ENCODE peak calls at places on chromosomes 2 and 18, in four cellular contexts. One of them, this sample, is unnamed.
A peak's percentile ranks its signal among the peaks of the same experiment; 100 is the strongest.

GRCh38 chr18:10378688-10379465 is 75.6 kb upstream of the APCDD1 start:
- DNase-seq in K562: no peak
- DNase-seq in GM12878: no peak
- DNase-seq in HepG2: no peak
- DNase-seq in this sample: no peak

GRCh38 chr18:63377275-63377980 is 10.4 kb upstream of the KDSR start:
- DNase-seq in GM12878: no peak
- DNase-seq in K562: no peak
- DNase-seq in HepG2: no peak
- DNase-seq in this sample: no peak

GRCh38 chr18:32297851-32298250 is 108.0 kb downstream of the MEP1B start:
- DNase-seq in HepG2: no peak
- DNase-seq in K562: no peak
- DNase-seq in GM12878: no peak
- DNase-seq in this sample: no peak

GRCh38 chr2:172811027-172811426 is 75.4 kb downstream of the RAPGEF4 start:
- DNase-seq in HepG2: no peak
- DNase-seq in K562: no peak
- DNase-seq in GM12878: no peak
- DNase-seq in this sample: no peak

GRCh38 chr2:183037660-183038340 is 457 bp downstream of the NCKAP1 start:
- DNase-seq in GM12878: no peak
- DNase-seq in HepG2: peak; percentile 27
- DNase-seq in K562: peak; percentile 54
- DNase-seq in this sample: peak; percentile 39

GRCh38 chr2:227821043-227821942 is 7.7 kb downstream of the CCL20 start:
- DNase-seq in K562: no peak
- DNase-seq in GM12878: no peak
- DNase-seq in HepG2: peak; percentile 94
- DNase-seq in this sample: no peak

GRCh38 chr2:173150963-173151362 is 75.3 kb downstream of the MAP3K20 start:
- DNase-seq in K562: no peak
- DNase-seq in HepG2: no peak
- DNase-seq in GM12878: no peak
- DNase-seq in this sample: no peak

GRCh38 chr2:152336103-152336853 is 1.3 kb downstream of the FMNL2 start:
- DNase-seq in K562: no peak
- DNase-seq in HepG2: peak; percentile 41
- DNase-seq in GM12878: no peak
- DNase-seq in this sample: peak; percentile 43

GRCh38 chr2:128631698-128632490 is 313.2 kb upstream of the HS6ST1 start:
- DNase-seq in GM12878: no peak
- DNase-seq in K562: no peak
- DNase-seq in HepG2: no peak
- DNase-seq in this sample: no peak

GRCh38 chr2:120736202-120736954 is 710 bp downstream of the GLI2 start:
- DNase-seq in K562: no peak
- DNase-seq in GM12878: no peak
- DNase-seq in HepG2: no peak
- DNase-seq in this sample: no peak

GRCh38 chr2:240250985-240251847 is 110.8 kb upstream of the OTOS start:
- DNase-seq in K562: peak; percentile 87
- DNase-seq in GM12878: no peak
- DNase-seq in HepG2: peak; percentile 94
- DNase-seq in this sample: peak; percentile 27

GRCh38 chr2:147547425-147547824 is 297.4 kb upstream of the ACVR2A start:
- DNase-seq in K562: no peak
- DNase-seq in HepG2: no peak
- DNase-seq in GM12878: no peak
- DNase-seq in this sample: no peak

GRCh38 chr2:26706616-26707473 is 14.3 kb downstream of the KCNK3 start:
- DNase-seq in HepG2: no peak
- DNase-seq in K562: no peak
- DNase-seq in GM12878: no peak
- DNase-seq in this sample: no peak

GRCh38 chr2:8558096-8558495 is 123.8 kb upstream of the ID2 start:
- DNase-seq in GM12878: no peak
- DNase-seq in K562: no peak
- DNase-seq in HepG2: no peak
- DNase-seq in this sample: no peak

GRCh38 chr2:215269397-215270117 is 42.3 kb upstream of the ATIC start:
- DNase-seq in HepG2: peak; percentile 85
- DNase-seq in GM12878: peak; percentile 40
- DNase-seq in K562: peak; percentile 59
- DNase-seq in this sample: peak; percentile 67

GRCh38 chr18:79744625-79745024 is 53.1 kb upstream of the KCNG2 start:
- DNase-seq in GM12878: no peak
- DNase-seq in HepG2: no peak
- DNase-seq in K562: no peak
- DNase-seq in this sample: no peak

GRCh38 chr2:150587547-150588209 is 100.2 kb upstream of the RND3 start:
- DNase-seq in K562: no peak
- DNase-seq in GM12878: no peak
- DNase-seq in HepG2: no peak
- DNase-seq in this sample: peak; percentile 15

GRCh38 chr2:943821-944220 is 6.8 kb upstream of the SNTG2 start:
- DNase-seq in HepG2: no peak
- DNase-seq in K562: no peak
- DNase-seq in GM12878: no peak
- DNase-seq in this sample: no peak

GRCh38 chr2:56018202-56018601 is 94.6 kb upstream of the EFEMP1 start:
- DNase-seq in K562: no peak
- DNase-seq in GM12878: no peak
- DNase-seq in HepG2: no peak
- DNase-seq in this sample: no peak
- TF ChIP-seq FOXM1 in K562: no peak
- TF ChIP-seq FOXM1 in GM12878: no peak
- TF ChIP-seq FOXM1 in HepG2: no peak
- TF ChIP-seq FOXM1 in this sample: no peak

GRCh38 chr2:84741182-84741822 is 139.6 kb downstream of the TRABD2A start:
- DNase-seq in HepG2: peak; percentile 25
- DNase-seq in GM12878: no peak
- DNase-seq in K562: no peak
- DNase-seq in this sample: peak; percentile 35
- TF ChIP-seq SP1 in HepG2: no peak
- TF ChIP-seq SP1 in GM12878: no peak
- TF ChIP-seq SP1 in K562: no peak
- TF ChIP-seq SP1 in this sample: no peak

DNA sequence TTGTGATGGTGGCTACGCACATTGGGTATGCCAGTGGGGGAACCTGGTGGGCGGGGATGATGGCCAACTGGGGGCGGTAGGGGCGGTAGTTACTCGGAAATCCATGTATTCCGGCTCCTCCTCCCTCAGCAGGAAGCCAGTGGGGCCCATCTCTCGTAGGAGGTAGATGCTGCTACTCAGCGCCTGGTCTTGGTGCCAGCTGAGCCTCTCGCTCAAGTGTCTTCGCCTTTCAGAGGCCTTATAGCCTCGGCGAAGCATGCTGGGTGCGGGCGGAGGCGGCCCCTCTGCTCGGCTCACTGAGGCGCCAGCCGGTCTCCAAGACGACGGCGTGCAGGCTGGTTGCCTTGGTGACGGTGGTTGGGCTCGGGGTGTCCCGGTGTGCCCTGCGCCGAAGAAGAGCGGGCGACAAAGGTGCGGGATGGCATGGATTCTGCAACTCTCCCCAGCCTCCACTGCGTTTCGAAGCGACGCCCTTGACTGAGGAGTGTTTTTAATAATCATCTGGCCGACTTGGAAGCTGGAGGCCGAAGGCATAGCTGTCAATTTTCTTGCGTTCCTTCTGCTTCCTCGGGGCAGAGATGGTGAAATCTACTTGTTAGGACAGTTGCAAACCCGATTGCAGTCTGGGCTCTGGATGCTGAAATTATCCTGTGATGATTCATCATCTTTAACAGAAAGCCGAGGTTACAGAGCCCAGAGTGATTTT is at the start of gene ZSWIM2:
- DNase-seq in GM12878: no peak
- DNase-seq in K562: no peak
- DNase-seq in HepG2: peak; percentile 19
- DNase-seq in this sample: peak; percentile 58
- TF ChIP-seq FOXM1 in GM12878: no peak
- TF ChIP-seq FOXM1 in K562: no peak
- TF ChIP-seq FOXM1 in HepG2: no peak
- TF ChIP-seq FOXM1 in this sample: no peak

GRCh38 chr18:33495278-33495677 is 54.8 kb upstream of the CCDC178 start:
- DNase-seq in HepG2: peak; percentile 24
- DNase-seq in K562: peak; percentile 27
- DNase-seq in GM12878: peak; percentile 2
- DNase-seq in this sample: peak; percentile 86
- TF ChIP-seq SP1 in HepG2: no peak
- TF ChIP-seq SP1 in K562: no peak
- TF ChIP-seq SP1 in GM12878: no peak
- TF ChIP-seq SP1 in this sample: no peak

This sample was measured in HEK293T.